ENCODE peak calls at places on chromosomes 16 and 17, in four cellular contexts. V is esophagus muscularis mucosa, I is transverse colon, Q is prostate gland. S is an unnamed sample.

GRCh38 chr16:81128726-81129524 is 32.7 kb upstream of the GCSH start:
- DNase-seq in V (no peak), I (no peak), Q (no peak), S (no peak)

GRCh38 chr17:77110006-77110374 is 30.8 kb upstream of the SEC14L1 start:
- DNase-seq in V (no peak), I (no peak), Q (peak; percentile 67), S (no peak)

GRCh38 chr17:64216385-64217248 is 46.4 kb downstream of the TEX2 start:
- DNase-seq in V (no peak), I (peak; percentile 49), Q (no peak), S (peak; percentile 33)

GRCh38 chr17:39429600-39429999 is 21.5 kb downstream of the MED1 start:
- DNase-seq in V (no peak), I (no peak), Q (no peak), S (no peak)

GRCh38 chr16:65384441-65384840 is 262.6 kb upstream of the CDH11 start:
- DNase-seq in V (no peak), I (no peak), Q (no peak), S (no peak)

GRCh38 chr16:89232107-89232506 is 14.6 kb downstream of the ZNF778 start:
- DNase-seq in V (no peak), I (no peak), Q (no peak), S (no peak)

GRCh38 chr17:82977586-82977985 is 101.8 kb upstream of the METRNL start:
- DNase-seq in V (no peak), I (no peak), Q (no peak), S (no peak)

GRCh38 chr16:83143788-83144187 is 517.0 kb downstream of the CDH13 start:
- DNase-seq in V (no peak), I (peak; percentile 9), Q (no peak), S (no peak)

GRCh38 chr16:58459344-58460218 is 40.4 kb upstream of the NDRG4 start:
- DNase-seq in V (no peak), I (no peak), Q (no peak), S (no peak)

GRCh38 chr16:49959552-49960277 is 65.3 kb upstream of the CNEP1R1 start:
- DNase-seq in V (no peak), I (no peak), Q (no peak), S (no peak)

GRCh38 chr17:39791296-39791992 is 53.7 kb downstream of the GRB7 start:
- DNase-seq in V (no peak), I (no peak), Q (no peak), S (no peak)

GRCh38 chr17:31469959-31470358 is 78.5 kb downstream of the RAB11FIP4 start:
- DNase-seq in V (no peak), I (no peak), Q (no peak), S (no peak)

GRCh38 chr16:1159325-1159972 is 6.5 kb downstream of the CACNA1H start:
- DNase-seq in V (no peak), I (no peak), Q (no peak), S (no peak)

GRCh38 chr17:80877095-80877828 is 114.4 kb upstream of the CHMP6 start:
- DNase-seq in V (no peak), I (peak; percentile 16), Q (no peak), S (no peak)

GRCh38 chr17:70074991-70075390 is at the start of gene KCNJ16:
- DNase-seq in V (no peak), I (peak; percentile 43), Q (no peak), S (no peak)

GRCh38 chr17:37643829-37644228 is 583 bp upstream of the DDX52 start:
- DNase-seq in V (no peak), I (no peak), Q (no peak), S (no peak)

GRCh38 chr16:49766280-49766679 is 89.6 kb downstream of the ZNF423 start:
- DNase-seq in V (no peak), I (no peak), Q (no peak), S (peak; percentile 34)

DNA sequence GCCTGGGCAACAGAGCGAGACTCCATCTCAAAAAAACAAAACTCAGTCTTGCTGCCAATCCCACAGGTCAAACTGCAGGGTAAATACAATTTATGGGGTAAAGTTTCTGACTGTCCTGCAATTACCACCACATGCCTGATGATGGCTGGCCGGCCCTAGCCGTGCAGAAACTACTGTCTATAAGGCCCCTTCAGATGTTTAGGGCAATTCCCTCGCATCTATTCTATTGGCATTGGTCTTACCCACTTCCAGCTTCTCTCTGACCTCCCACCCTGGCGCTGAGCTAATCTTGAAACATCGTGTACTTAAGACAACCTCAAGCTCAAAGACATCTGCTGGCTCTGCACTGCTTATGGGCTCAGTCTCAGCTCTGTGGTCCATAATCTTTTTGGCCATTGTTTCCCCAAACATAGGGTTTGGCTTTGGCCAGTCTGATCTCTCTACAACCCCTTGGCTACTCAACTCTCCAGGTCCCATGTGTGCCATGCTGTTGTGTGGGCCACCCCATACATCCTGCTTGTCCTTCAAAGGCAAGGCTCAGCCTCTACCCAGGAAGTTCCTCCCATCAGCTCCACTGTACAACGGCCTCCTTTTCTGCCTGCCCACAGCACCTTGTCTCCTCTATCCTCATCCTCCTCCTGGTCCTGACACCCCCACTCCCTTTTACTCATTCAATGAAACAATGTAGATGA is 16.6 kb downstream of the MAP3K14 start:
- DNase-seq in V (no peak), I (no peak), Q (no peak), S (no peak)
- H3K4me1 ChIP-seq in V (peaks cover 80% of the 10 kb centered on the region), I (peaks cover 55% of the 10 kb centered on the region), Q (peaks cover 17% of the 10 kb centered on the region), S (peaks cover 4% of the 10 kb centered on the region)

DNA sequence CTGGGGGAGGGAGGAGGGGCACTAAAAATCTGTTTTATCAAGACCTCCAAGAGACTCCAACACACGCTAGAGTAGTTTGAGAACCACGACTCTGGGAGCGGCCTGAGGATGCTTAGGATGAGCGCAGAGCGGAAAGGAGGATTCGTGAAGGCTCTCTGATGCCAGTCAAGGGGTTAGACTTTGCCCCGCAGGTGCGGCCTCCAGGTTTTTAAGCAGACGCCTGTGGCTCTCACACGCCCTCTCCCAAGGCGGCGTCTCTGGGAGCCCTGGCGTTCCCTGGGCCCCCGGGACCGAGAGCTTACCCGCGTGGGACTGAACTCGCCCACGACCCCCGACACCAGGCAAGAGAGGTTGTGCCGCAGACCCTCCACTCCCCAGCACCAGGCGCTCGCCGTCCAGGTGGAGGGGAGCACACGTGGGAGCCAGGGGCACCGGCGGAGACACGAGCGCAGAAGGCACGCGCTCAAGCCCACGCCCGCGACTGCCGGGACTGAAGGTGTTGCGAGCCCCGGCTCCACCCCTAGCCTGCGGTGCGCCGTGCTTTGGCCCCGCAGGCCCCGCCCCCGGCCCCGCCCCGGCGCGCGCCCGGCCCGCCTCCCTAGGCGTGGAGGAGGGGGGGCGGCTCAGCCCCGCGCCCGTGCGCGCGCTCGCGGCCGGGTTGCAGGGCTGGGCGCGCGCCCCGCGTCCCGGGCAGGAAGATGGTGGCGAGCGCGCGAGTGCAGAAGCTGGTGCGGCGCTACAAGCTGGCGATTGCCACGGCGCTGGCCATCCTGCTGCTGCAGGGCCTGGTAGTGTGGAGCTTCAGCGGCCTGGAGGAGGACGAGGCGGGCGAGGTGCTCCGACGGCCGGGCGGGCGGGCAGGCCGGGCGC is at the start of gene XYLT2:
- DNase-seq in V (no peak), I (peak; percentile 92), Q (peak; percentile 86), S (peak; percentile 93)
- TF ChIP-seq POLR2A in V (no peak), I (peak; percentile 43), Q (peak; percentile 49), S (no peak)

GRCh38 chr17:58527949-58528348 is 13.5 kb upstream of the MTMR4 start:
- DNase-seq in V (no peak), I (no peak), Q (no peak), S (no peak)

GRCh38 chr17:58530655-58531054 is 16.2 kb upstream of the MTMR4 start:
- DNase-seq in V (no peak), I (no peak), Q (no peak), S (no peak)

GRCh38 chr17:58529275-58529674 is 14.8 kb upstream of the MTMR4 start:
- DNase-seq in V (no peak), I (no peak), Q (no peak), S (no peak)

GRCh38 chr17:58527306-58527705 is 12.9 kb upstream of the MTMR4 start:
- DNase-seq in V (no peak), I (no peak), Q (no peak), S (no peak)

GRCh38 chr17:58528443-58528842 is 14.0 kb upstream of the MTMR4 start:
- DNase-seq in V (no peak), I (no peak), Q (no peak), S (no peak)
- H3K4me1 ChIP-seq in V (peaks cover 48% of the 10 kb centered on the region), I (peaks cover 4% of the 10 kb centered on the region), Q (no peaks in the 10 kb centered on the region), S (no peaks in the 10 kb centered on the region)

GRCh38 chr16:23510154-23510914 is at the start of gene GGA2:
- DNase-seq in V (peak; percentile 96), I (peak; percentile 88), Q (peak; percentile 81), S (peak; percentile 90)
- TF ChIP-seq POLR2A in V (peak; percentile 89), I (peak; percentile 67), Q (peak; percentile 97), S (peak; percentile 87)

DNA sequence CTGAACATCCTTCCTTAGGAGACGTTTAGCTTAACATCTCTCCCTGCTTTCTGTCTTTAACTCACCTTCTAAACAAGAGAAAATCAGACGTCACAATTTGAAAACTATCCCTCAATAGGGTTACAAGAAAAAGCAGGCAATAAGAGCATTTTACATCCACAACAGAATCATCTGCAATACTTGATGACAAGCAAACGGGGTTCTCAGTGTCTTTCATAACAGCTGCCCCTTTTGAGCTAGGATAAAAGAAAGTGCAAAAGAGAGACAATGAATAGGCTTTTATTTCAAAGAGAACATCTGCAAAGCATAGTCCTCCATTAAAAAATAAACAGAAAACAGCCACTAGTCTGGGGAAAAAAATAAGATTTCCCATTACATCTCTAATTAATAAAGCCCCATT is 13.2 kb downstream of the XYLT1 start:
- DNase-seq in V (no peak), I (no peak), Q (no peak), S (no peak)
- H3K4me1 ChIP-seq in V (peaks cover 11% of the 10 kb centered on the region), I (no peaks in the 10 kb centered on the region), Q (no peaks in the 10 kb centered on the region), S (peaks cover 19% of the 10 kb centered on the region)

DNA sequence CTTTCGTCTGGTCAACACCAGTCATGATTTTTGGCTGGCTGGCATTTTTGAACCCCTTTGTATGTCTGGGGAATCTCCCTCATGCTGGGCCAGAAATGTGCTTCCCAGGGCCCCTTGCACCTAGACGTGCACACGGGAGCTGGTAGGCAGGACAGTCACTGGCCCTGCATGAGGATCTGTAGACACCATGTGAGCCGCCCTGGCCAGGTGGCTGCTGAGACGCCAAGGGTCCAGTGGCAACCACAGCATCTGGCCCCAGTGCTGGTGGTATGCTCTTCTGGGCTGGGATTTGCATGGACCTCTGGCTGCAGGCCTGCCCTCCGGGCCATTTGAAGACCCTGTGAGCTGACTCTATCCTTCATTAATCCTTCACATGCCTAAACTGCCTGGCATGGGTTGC is 67.5 kb downstream of the NT5M start:
- DNase-seq in V (no peak), I (no peak), Q (no peak), S (no peak)
- TF ChIP-seq POLR2A in V (no peak), I (no peak), Q (no peak), S (no peak)

DNA sequence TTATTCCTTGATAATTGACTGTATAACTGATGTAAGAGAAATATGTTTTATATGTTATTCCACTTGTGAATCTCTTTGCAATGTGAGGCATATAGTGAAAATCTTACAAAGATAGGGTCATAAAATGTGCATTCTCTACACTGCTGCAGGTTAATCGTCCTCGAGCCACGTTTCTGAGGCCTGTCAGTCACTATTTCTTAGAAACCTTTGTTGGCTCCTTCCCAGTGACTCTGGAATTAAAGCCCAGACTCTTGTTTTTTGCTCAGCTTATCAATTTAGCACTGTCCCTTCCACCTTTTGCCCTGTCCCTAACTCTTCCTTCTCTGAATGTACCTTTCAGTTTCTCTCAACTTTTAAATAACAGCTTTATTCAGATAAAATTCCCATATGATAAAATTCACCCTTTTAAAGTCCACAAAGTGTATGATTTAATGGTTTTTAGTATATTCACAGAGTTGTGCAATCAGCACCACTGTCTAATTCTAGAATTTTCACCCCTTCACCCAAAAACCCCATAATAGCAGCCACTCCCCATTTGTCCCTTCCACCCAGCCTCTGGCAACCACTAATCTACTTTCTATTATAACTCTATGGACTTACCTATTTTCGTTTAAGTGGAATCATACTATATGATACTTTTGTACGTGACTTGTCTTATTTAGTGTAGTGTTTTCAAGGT is 8.6 kb downstream of the TNRC6A start:
- DNase-seq in V (no peak), I (no peak), Q (no peak), S (no peak)
- H3K4me1 ChIP-seq in V (peaks cover 92% of the 10 kb centered on the region), I (peaks cover 37% of the 10 kb centered on the region), Q (peaks cover 4% of the 10 kb centered on the region), S (peaks cover 69% of the 10 kb centered on the region)